ENCODE peak calls at places on chromosomes 3 and 15, in eight cellular contexts. H is HCT116, P is A549, A is GM12878, G is GM23338, B is HepG2, C is K562, V is SK-N-SH. E is an unnamed sample.

GRCh38 chr3:37096292-37096691 is 78.1 kb downstream of the LRRFIP2 start:
- DNase-seq in H (no peak), P (no peak), A (no peak), G (peak), B (peak), C (no peak), V (no peak), E (no peak)

GRCh38 chr3:129238945-129239705 is 10.3 kb upstream of the COPG1 start:
- DNase-seq in H (no peak), P (no peak), A (no peak), G (no peak), B (no peak), C (no peak), V (no peak), E (peak)

GRCh38 chr15:81297147-81297572 is 26.8 kb downstream of the STARD5 start:
- DNase-seq in H (peak), P (no peak), A (no peak), G (no peak), B (no peak), C (no peak), V (no peak), E (no peak)

GRCh38 chr3:149554826-149555225 is 80.3 kb downstream of the TM4SF4 start:
- DNase-seq in H (peak), P (no peak), A (no peak), G (no peak), B (no peak), C (no peak), V (no peak), E (no peak)

GRCh38 chr3:140630366-140630765 is 47.5 kb upstream of the TRIM42 start:
- DNase-seq in H (no peak), P (no peak), A (no peak), G (no peak), B (no peak), C (no peak), V (no peak), E (no peak)

GRCh38 chr15:26691249-26691648 is 81.6 kb downstream of the GABRB3 start:
- DNase-seq in H (no peak), P (no peak), A (no peak), G (peak), B (no peak), C (no peak), V (no peak), E (no peak)

GRCh38 chr15:32994810-32995424 is 199.6 kb downstream of the FMN1 start:
- DNase-seq in H (peak), P (peak), A (no peak), G (peak), B (peak), C (peak), V (peak), E (no peak)

GRCh38 chr3:13207578-13207922 is 134.3 kb upstream of the IQSEC1 start:
- DNase-seq in H (no peak), P (no peak), A (no peak), G (no peak), B (no peak), C (no peak), V (no peak), E (no peak)

GRCh38 chr3:61650276-61650675 is 88.9 kb downstream of the PTPRG start:
- DNase-seq in H (no peak), P (no peak), A (no peak), G (no peak), B (no peak), C (no peak), V (no peak), E (no peak)

GRCh38 chr3:45942051-45942825 is 1.0 kb upstream of the CXCR6 start:
- DNase-seq in H (no peak), P (no peak), A (no peak), G (no peak), B (no peak), C (no peak), V (peak), E (no peak)
- TF ChIP-seq REST in H (no peak), P (no peak), A (no peak), G (no peak), B (no peak), C (no peak), V (no peak), E (no peak)

DNA sequence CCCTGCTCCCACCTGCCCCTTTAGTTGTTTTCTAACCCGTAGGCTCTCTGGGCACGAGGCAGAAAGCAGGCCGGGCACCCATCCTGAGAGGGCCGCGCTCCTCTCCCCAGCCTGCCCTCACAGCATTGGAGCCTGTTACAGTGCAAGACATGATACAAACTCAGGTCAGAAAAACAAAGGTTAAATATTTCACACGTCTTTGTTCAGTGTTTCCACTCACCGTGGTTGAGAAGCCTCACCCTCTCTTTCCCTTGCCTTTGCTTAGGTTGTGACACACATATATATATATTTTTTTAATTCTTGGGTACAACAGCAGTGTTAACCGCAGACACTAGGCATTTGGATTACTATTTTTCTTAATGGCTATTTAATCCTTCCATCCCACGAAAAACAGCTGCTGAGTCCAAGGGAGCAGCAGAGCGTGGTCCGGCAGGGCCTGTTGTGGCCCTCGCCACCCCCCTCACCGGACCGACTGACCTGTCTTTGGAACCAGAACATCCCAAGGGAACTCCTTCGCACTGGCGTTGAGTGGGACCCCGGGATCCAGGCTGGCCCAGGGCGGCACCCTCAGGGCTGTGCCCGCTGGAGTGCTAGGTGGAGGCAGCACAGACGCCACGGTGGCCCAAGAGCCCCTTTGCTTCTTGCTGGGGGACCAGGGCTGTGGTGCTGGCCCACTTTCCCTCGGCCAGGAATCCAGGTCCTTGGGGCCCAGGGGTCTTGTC is 48.5 kb downstream of the PGPEP1L start:
- DNase-seq in H (no peak), P (no peak), A (no peak), G (no peak), B (no peak), C (no peak), V (no peak), E (no peak)
- TF ChIP-seq REST in H (no peak), P (no peak), A (no peak), G (no peak), B (no peak), C (no peak), V (no peak), E (no peak)

GRCh38 chr3:171966533-171967136 is 72.7 kb upstream of the FNDC3B start:
- DNase-seq in H (no peak), P (peak), A (no peak), G (no peak), B (no peak), C (no peak), V (no peak), E (no peak)

GRCh38 chr3:171965088-171965712 is 74.2 kb upstream of the FNDC3B start:
- DNase-seq in H (no peak), P (no peak), A (no peak), G (no peak), B (peak), C (no peak), V (no peak), E (no peak)

GRCh38 chr3:171967137-171967783 is 72.1 kb upstream of the FNDC3B start:
- DNase-seq in H (peak), P (peak), A (no peak), G (no peak), B (peak), C (no peak), V (no peak), E (peak)

GRCh38 chr3:171970301-171970788 is 69.0 kb upstream of the FNDC3B start:
- DNase-seq in H (no peak), P (no peak), A (no peak), G (no peak), B (no peak), C (no peak), V (no peak), E (no peak)

GRCh38 chr3:171967932-171968678 is 71.3 kb upstream of the FNDC3B start:
- DNase-seq in H (no peak), P (no peak), A (no peak), G (no peak), B (no peak), C (no peak), V (no peak), E (no peak)
- TF ChIP-seq REST in H (no peak), P (no peak), A (no peak), G (no peak), B (no peak), C (no peak), V (no peak), E (no peak)

GRCh38 chr3:43199645-43200036 is 86.7 kb upstream of the SNRK start:
- DNase-seq in H (no peak), P (no peak), A (no peak), G (no peak), B (no peak), C (no peak), V (no peak), E (no peak)
- TF ChIP-seq REST in H (no peak), P (no peak), A (no peak), G (no peak), B (no peak), C (no peak), V (no peak), E (no peak)

DNA sequence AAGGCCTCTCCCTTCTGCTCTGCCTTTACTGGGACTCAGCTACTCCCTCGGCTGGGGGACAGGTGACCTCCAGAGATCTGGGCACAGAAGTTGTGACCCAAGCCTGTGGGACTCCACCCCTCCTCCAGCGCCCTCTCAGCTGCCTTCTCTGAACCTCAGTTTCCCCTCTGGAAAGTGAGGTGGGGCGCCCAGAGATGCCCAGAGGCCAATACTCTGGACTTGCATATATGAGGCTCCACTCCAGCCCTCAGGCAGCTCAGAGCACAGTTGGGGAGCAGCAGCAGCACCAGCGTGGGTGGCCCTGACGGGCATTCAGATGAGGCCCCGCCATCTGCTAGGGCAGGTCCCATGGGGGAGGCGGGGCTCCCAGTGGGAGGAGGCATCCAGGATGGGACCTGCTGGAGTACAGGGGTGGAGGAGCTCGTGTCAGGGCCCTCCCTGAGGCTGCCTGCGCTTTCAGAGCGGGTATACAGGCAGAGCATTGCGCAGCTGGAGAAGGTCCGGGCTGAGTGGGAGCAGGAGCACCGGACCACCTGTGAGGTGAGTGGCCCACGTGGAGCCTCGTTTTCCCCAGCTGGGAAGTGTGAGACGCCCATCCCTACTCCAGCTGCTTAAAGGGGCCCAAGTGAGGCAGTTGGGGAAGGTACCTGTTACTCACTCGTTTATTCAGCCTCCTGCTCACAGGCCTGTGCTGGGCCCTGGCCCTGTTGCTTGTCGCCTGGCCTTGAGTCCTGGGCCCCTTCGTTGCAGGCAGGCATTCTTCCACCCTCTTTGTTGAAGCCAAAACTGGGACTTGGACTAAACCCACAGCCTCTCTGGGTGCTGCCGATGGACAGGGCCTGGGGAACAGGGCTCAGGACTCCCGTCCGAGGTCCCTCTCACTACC is 35.4 kb downstream of the PSTPIP1 start:
- DNase-seq in H (no peak), P (no peak), A (no peak), G (peak), B (no peak), C (peak), V (peak), E (no peak)
- TF ChIP-seq REST in H (no peak), P (no peak), A (no peak), G (no peak), B (no peak), C (no peak), V (no peak), E (no peak)

DNA sequence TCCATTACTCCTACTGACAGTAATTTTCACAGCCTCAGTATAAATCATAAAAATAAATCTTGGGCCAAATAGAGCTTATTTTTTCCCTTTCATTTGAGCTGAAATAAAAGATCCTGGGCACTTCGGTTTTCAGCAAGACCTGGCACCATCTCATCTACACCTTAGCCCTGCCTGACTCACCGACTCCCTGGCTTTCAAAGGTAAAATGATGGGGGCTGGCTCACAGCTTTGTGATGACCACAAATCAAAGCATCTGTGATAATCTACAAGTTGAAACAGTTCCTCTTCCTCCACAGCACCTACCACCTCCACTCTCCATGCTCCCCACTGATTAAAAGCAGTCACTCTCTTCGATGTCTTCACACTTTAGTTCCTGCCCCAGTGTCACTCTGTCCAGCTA is 27.6 kb downstream of the DET1 start:
- DNase-seq in H (no peak), P (no peak), A (no peak), G (no peak), B (no peak), C (no peak), V (no peak), E (no peak)
- TF ChIP-seq REST in H (no peak), P (no peak), A (no peak), G (no peak), B (no peak), C (no peak), V (no peak), E (no peak)

DNA sequence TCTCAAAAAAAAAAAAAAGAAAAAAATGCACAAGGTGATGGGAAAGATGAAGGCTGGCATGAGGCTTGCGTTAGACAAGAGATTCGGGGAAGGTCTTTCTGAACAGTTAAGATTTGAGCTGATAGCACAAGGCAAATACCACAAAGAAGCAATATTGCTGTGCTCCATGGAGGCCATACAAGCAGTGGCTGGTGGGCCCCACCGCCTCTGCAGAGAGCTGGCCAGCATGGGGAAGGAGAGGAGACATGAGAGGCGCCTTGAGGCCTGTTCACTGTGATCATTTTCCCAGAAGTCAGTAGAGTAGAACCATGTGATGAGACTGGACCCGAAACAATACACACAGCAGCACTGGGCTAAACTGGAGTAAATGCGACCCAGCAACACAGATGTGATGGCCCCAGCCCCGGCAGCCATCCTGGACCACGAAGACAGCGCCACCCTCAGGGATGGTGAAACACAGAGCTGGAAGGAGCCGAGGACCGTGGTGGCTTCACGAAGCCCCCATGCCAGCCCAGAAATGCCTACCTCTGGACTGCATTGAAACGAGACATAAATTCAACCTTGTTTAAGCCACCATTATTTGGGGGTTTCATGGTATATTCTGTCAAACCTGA is 5.5 kb downstream of the XXYLT1 start:
- DNase-seq in H (no peak), P (no peak), A (no peak), G (no peak), B (no peak), C (peak), V (no peak), E (no peak)
- TF ChIP-seq REST in H (no peak), P (no peak), A (no peak), G (no peak), B (no peak), C (no peak), V (no peak), E (no peak)